ENCODE peak calls at places on chromosomes 1 and 21, in six cellular contexts. P is choroid plexus epithelial cell, O is nephron progenitor cell, X is adrenal gland, R is KBM-7, I is NCI-H748 treated with DMSO at 0.1 percent for 48 hours. A is an unnamed sample.

GRCh38 chr1:117754061-117754969 is 148.5 kb downstream of the TENT5C start:
- DNase-seq in P (peak), O (peak), X (peak), R (peak), I (peak), A (peak)

GRCh38 chr1:214902636-214903320 is 179.8 kb upstream of the KCNK2 start:
- DNase-seq in P (peak), O (no peak), X (no peak), R (no peak), I (no peak), A (peak)

GRCh38 chr21:25561668-25562641 is 45.3 kb downstream of the MRPL39 start:
- DNase-seq in P (peak), O (peak), X (peak), R (peak), I (peak), A (peak)

GRCh38 chr1:30966690-30967369 is 58.3 kb upstream of the SDC3 start:
- DNase-seq in P (peak), O (no peak), X (peak), R (no peak), I (peak), A (peak)

GRCh38 chr1:184329255-184329953 is 57.4 kb upstream of the C1orf21 start:
- DNase-seq in P (no peak), O (no peak), X (no peak), R (peak), I (no peak), A (no peak)

GRCh38 chr1:156126701-156127534 is 12.4 kb downstream of the LMNA start:
- DNase-seq in P (peak), O (no peak), X (peak), R (peak), I (no peak), A (peak)

GRCh38 chr21:43295016-43295958 is 126.5 kb downstream of the CRYAA start:
- DNase-seq in P (no peak), O (no peak), X (no peak), R (no peak), I (no peak), A (no peak)

GRCh38 chr21:41669533-41669830 is 97.4 kb downstream of the RIPK4 start:
- DNase-seq in P (no peak), O (no peak), X (no peak), R (no peak), I (no peak), A (no peak)

GRCh38 chr1:244759158-244759557 is 76.3 kb upstream of the COX20 start:
- DNase-seq in P (no peak), O (no peak), X (no peak), R (no peak), I (no peak), A (no peak)

GRCh38 chr1:39759436-39759726 is 11.8 kb downstream of the OXCT2 start:
- DNase-seq in P (no peak), O (no peak), X (no peak), R (no peak), I (no peak), A (no peak)

GRCh38 chr1:201020647-201021332 is 2.7 kb downstream of the KIF21B start:
- DNase-seq in P (peak), O (peak), X (no peak), R (peak), I (no peak), A (peak)

GRCh38 chr21:43269461-43269860 is 100.7 kb downstream of the CRYAA start:
- DNase-seq in P (no peak), O (no peak), X (no peak), R (peak), I (no peak), A (no peak)

GRCh38 chr1:20166047-20166446 is 19.8 kb upstream of the UBXN10 start:
- DNase-seq in P (no peak), O (no peak), X (no peak), R (no peak), I (no peak), A (no peak)

GRCh38 chr1:21236178-21236577 is 54.1 kb downstream of the ECE1 start:
- DNase-seq in P (no peak), O (no peak), X (no peak), R (no peak), I (no peak), A (no peak)

GRCh38 chr1:229433364-229434004 is 410 bp downstream of the ACTA1 start:
- DNase-seq in P (no peak), O (no peak), X (no peak), R (no peak), I (no peak), A (no peak)

GRCh38 chr1:160209656-160210046 is 4.5 kb downstream of the PEA15 start:
- DNase-seq in P (peak), O (no peak), X (peak), R (no peak), I (no peak), A (peak)

GRCh38 chr1:109821221-109821669 is 57.5 kb upstream of the EPS8L3 start:
- DNase-seq in P (peak), O (no peak), X (peak), R (peak), I (no peak), A (peak)

GRCh38 chr1:29240400-29240837 is 4.1 kb downstream of the PTPRU start:
- DNase-seq in P (no peak), O (peak), X (no peak), R (no peak), I (no peak), A (no peak)

GRCh38 chr1:24294757-24295371 is 24.3 kb upstream of the GRHL3 start:
- DNase-seq in P (peak), O (peak), X (peak), R (no peak), I (no peak), A (peak)

GRCh38 chr1:111832521-111833155 is 76.9 kb downstream of the DDX20 start:
- DNase-seq in P (no peak), O (no peak), X (no peak), R (no peak), I (no peak), A (no peak)

GRCh38 chr1:203361843-203362524 is 11.1 kb upstream of the FMOD start:
- DNase-seq in P (peak), O (no peak), X (no peak), R (no peak), I (no peak), A (peak)

GRCh38 chr1:160580208-160580812 is 1.0 kb upstream of the CD84 start:
- DNase-seq in P (no peak), O (no peak), X (no peak), R (no peak), I (no peak), A (no peak)

GRCh38 chr1:72557446-72558049 is 275.2 kb upstream of the NEGR1 start:
- DNase-seq in P (peak), O (no peak), X (no peak), R (peak), I (no peak), A (peak)

GRCh38 chr1:187018291-187018690 is 189.5 kb downstream of the PLA2G4A start:
- DNase-seq in P (no peak), O (no peak), X (no peak), R (no peak), I (no peak), A (peak)

GRCh38 chr21:45358261-45358670 is 46.7 kb upstream of the COL18A1 start:
- DNase-seq in P (no peak), O (no peak), X (no peak), R (no peak), I (no peak), A (no peak)

GRCh38 chr21:39020751-39021474 is 162.3 kb downstream of the PSMG1 start:
- DNase-seq in P (peak), O (no peak), X (no peak), R (peak), I (no peak), A (peak)